ENCODE peak calls at places on chromosomes 16 and 17, in four cellular contexts. Z is DND-41, S is psoas muscle, R is mucosa of descending colon. C is an unnamed sample.

GRCh38 chr17:69342896-69343644 is 16.1 kb upstream of the ABCA5 start:
- DNase-seq in Z (no peak), S (peak; percentile 58), R (no peak), C (no peak)

GRCh38 chr16:8552487-8553221 is 37.7 kb downstream of the TMEM114 start:
- DNase-seq in Z (no peak), S (no peak), R (no peak), C (no peak)

GRCh38 chr17:21495281-21495680 is 119.1 kb downstream of the KCNJ12 start:
- DNase-seq in Z (no peak), S (no peak), R (no peak), C (no peak)

GRCh38 chr16:72962347-72962746 is 85.6 kb downstream of the ZFHX3 start:
- DNase-seq in Z (no peak), S (no peak), R (no peak), C (no peak)

GRCh38 chr16:80804451-80805383 is at the start of gene CDYL2:
- DNase-seq in Z (no peak), S (no peak), R (peak; percentile 61), C (peak; percentile 70)

GRCh38 chr16:56145369-56145768 is 45.9 kb upstream of the GNAO1 start:
- DNase-seq in Z (no peak), S (no peak), R (no peak), C (no peak)

GRCh38 chr17:70871180-70871818 is 702.0 kb downstream of the KCNJ2 start:
- DNase-seq in Z (no peak), S (no peak), R (no peak), C (no peak)

GRCh38 chr16:87431926-87432325 is 39.8 kb downstream of the MAP1LC3B start:
- DNase-seq in Z (no peak), S (no peak), R (no peak), C (no peak)

GRCh38 chr17:30549864-30550511 is 72.8 kb downstream of the GOSR1 start:
- DNase-seq in Z (no peak), S (no peak), R (no peak), C (no peak)

GRCh38 chr16:6020162-6020980 is 922.8 kb upstream of the EEF2KMT start:
- DNase-seq in Z (no peak), S (no peak), R (no peak), C (no peak)

GRCh38 chr16:3674513-3675295 is 20.2 kb downstream of the DNASE1 start:
- DNase-seq in Z (no peak), S (peak; percentile 42), R (no peak), C (no peak)

GRCh38 chr16:81565633-81566032 is 121.0 kb downstream of the CMIP start:
- DNase-seq in Z (no peak), S (no peak), R (no peak), C (no peak)

GRCh38 chr16:680967-681745 is 946 bp downstream of the STUB1 start:
- DNase-seq in Z (no peak), S (peak; percentile 89), R (peak; percentile 58), C (peak; percentile 49)

GRCh38 chr17:80614320-80614719 is 69.7 kb downstream of the RPTOR start:
- DNase-seq in Z (no peak), S (no peak), R (no peak), C (no peak)

GRCh38 chr16:79628501-79628975 is 28.0 kb upstream of the MAF start:
- DNase-seq in Z (no peak), S (no peak), R (no peak), C (peak; percentile 62)

GRCh38 chr17:56982312-56982711 is 4.4 kb downstream of the SCPEP1 start:
- DNase-seq in Z (no peak), S (no peak), R (no peak), C (no peak)

GRCh38 chr17:45364531-45365390 is 47.9 kb upstream of the MAP3K14 start:
- DNase-seq in Z (no peak), S (no peak), R (no peak), C (no peak)

GRCh38 chr16:19354371-19354770 is 63.3 kb upstream of the TMC5 start:
- DNase-seq in Z (no peak), S (no peak), R (no peak), C (no peak)

GRCh38 chr16:726438-727290 is at the start of the genes CCDC78 and HAGHL:
- DNase-seq in Z (peak; percentile 72), S (no peak), R (peak; percentile 59), C (peak; percentile 79)

GRCh38 chr16:11806721-11807120 is 9.7 kb upstream of the ZC3H7A start:
- DNase-seq in Z (no peak), S (no peak), R (no peak), C (no peak)

DNA sequence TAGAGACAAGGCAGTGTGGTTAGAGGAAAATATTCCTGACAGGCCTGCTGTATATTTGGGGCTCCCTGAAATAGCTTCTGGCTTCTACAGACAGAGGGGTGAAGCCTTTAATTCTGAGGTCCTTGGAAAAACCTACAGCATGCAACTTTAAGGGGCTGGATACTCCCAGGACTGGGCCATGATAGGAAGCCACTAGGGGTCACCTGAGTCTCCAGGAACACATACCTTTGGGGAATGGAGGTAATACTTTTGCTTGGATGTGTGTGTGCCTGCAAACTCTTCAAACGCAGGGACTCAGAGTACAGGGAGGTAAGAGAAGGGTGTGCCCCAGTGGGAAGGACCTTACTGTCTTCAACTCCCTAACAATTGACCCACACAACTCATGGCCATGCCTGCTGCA is 4.1 kb downstream of the ASIC2 start:
- DNase-seq in Z (no peak), S (no peak), R (no peak), C (no peak)
- TF ChIP-seq CTCF in Z (no peak), S (no peak), R (no peak), C (no peak)

GRCh38 chr16:68642047-68642435 is 3.1 kb upstream of the CDH3 start:
- DNase-seq in Z (no peak), S (no peak), R (no peak), C (no peak)
- H3K4me3 ChIP-seq in Z (no peak overlapping the region), S (no peak overlapping the region), R (no peak overlapping the region), C (no peak overlapping the region)

DNA sequence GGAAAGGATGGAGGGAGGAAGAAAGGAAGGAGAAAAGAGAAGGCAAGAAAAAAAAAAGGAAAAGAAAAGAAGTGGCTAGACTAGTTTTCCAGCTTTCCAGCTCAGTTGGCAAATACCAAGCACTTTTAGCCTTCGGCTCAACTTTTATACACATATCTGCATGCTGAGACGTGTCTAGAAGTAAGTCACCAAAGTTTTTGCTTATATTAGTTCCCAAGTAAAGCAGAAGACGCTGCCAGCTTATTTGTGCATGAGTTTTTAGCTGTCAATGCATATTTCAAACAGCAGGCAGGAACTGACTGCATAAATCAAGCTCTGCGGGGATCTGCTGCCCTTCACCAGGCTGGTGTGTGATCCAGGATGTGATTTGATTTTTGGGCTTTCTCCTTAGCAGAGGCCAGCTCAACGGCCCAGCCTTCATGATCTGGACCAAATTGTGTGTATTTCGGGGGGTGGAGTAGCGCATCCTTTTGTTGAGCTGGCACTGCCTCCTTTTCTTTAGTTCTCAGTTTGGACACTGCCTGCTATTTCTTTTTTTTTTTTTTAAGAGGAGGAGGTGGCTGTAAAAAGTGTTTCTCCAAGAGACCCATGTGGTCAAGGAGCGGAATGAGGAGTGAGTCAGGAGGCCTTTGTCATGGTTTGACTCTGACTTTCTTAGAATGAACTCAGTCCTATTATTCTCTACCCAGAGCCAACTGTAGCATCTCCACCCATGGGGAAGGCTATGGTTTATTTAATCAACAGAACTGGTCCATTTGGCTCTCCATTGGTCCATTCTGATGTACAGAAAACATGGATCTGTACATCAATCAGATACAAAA is 162.6 kb upstream of the XYLT1 start:
- DNase-seq in Z (no peak), S (no peak), R (no peak), C (no peak)
- TF ChIP-seq CTCF in Z (no peak), S (no peak), R (no peak), C (no peak)

DNA sequence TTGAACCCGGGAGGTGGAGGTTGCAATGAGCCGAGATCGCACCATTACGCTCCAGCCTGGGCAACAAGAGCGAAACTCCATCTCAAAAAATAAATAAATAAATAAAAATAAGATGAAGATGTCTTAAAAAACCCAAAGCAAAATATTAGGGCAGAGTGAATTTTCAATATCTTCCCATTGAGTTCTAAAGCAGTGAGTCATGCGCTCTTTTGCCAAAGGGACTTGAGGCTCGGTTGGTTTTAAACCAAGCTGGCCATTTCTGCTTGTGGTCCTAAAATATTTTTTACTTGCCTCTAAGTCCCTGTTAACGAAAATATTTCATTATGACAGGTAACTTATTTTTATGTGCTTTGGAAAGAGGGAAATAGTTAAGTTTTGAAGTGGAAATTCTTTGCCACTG is 4.7 kb downstream of the PAFAH1B1 start:
- DNase-seq in Z (no peak), S (no peak), R (no peak), C (no peak)
- H3K4me3 ChIP-seq in Z (no peak overlapping the region), S (peak overlapping the region; percentile 41), R (no peak overlapping the region), C (no peak overlapping the region)

GRCh38 chr17:42458497-42459255 is at the start of gene ATP6V0A1:
- DNase-seq in Z (peak; percentile 82), S (peak; percentile 96), R (peak; percentile 97), C (peak; percentile 96)
- TF ChIP-seq CTCF in Z (no peak), S (no peak), R (no peak), C (no peak)

C was measured in GM12865.